ENCODE peak calls at places on chromosome X, in five cellular contexts. One of them, this sample, is unnamed. For H3K4me1, the result is how much of the 10 kb centered on the place peaks cover.

GRCh38 chrX:115183980-115184379 is 5.2 kb upstream of the RBMXL3 start:
- DNase-seq in neuronal stem cell: no peak
- DNase-seq in mesendoderm: no peak
- DNase-seq in fibroblast of lung: no peak
- DNase-seq in K562: no peak
- DNase-seq in this sample: no peak

GRCh38 chrX:22527302-22527701 is 254.6 kb downstream of the CBLL2 start:
- DNase-seq in neuronal stem cell: no peak
- DNase-seq in mesendoderm: no peak
- DNase-seq in fibroblast of lung: no peak
- DNase-seq in K562: no peak
- DNase-seq in this sample: no peak

GRCh38 chrX:84216406-84216805 is 28.4 kb upstream of the RPS6KA6 start:
- DNase-seq in neuronal stem cell: no peak
- DNase-seq in mesendoderm: no peak
- DNase-seq in fibroblast of lung: no peak
- DNase-seq in K562: no peak
- DNase-seq in this sample: no peak

GRCh38 chrX:111914398-111915092 is 38.6 kb downstream of the TRPC5OS start:
- DNase-seq in neuronal stem cell: no peak
- DNase-seq in mesendoderm: peak
- DNase-seq in fibroblast of lung: peak
- DNase-seq in K562: no peak
- DNase-seq in this sample: peak

GRCh38 chrX:134484039-134484438 is 24.1 kb downstream of the HPRT1 start:
- DNase-seq in neuronal stem cell: peak
- DNase-seq in mesendoderm: peak
- DNase-seq in fibroblast of lung: peak
- DNase-seq in K562: peak
- DNase-seq in this sample: no peak

GRCh38 chrX:40010550-40011364 is 87.0 kb downstream of the BCOR start:
- DNase-seq in neuronal stem cell: no peak
- DNase-seq in mesendoderm: peak
- DNase-seq in fibroblast of lung: no peak
- DNase-seq in K562: no peak
- DNase-seq in this sample: peak

GRCh38 chrX:41922125-41922521 is 1.2 kb downstream of the CASK start:
- DNase-seq in neuronal stem cell: no peak
- DNase-seq in mesendoderm: no peak
- DNase-seq in fibroblast of lung: peak
- DNase-seq in K562: no peak
- DNase-seq in this sample: no peak

GRCh38 chrX:17736478-17736855 is 826 bp upstream of the SCML1 start:
- DNase-seq in neuronal stem cell: no peak
- DNase-seq in mesendoderm: no peak
- DNase-seq in fibroblast of lung: no peak
- DNase-seq in K562: no peak
- DNase-seq in this sample: no peak

GRCh38 chrX:18490816-18491215 is 65.4 kb downstream of the CDKL5 start:
- DNase-seq in neuronal stem cell: no peak
- DNase-seq in mesendoderm: no peak
- DNase-seq in fibroblast of lung: no peak
- DNase-seq in K562: no peak
- DNase-seq in this sample: no peak

GRCh38 chrX:135431886-135432285 is 10.1 kb downstream of the SMIM10L2A start:
- DNase-seq in neuronal stem cell: no peak
- DNase-seq in mesendoderm: no peak
- DNase-seq in fibroblast of lung: no peak
- DNase-seq in K562: no peak
- DNase-seq in this sample: no peak

GRCh38 chrX:136608295-136608933 is 39.5 kb upstream of the CD40LG start:
- DNase-seq in neuronal stem cell: no peak
- DNase-seq in mesendoderm: peak
- DNase-seq in fibroblast of lung: peak
- DNase-seq in K562: no peak
- DNase-seq in this sample: peak

GRCh38 chrX:2627272-2627867 is 63.7 kb upstream of the CD99 start:
- DNase-seq in neuronal stem cell: no peak
- DNase-seq in mesendoderm: peak
- DNase-seq in fibroblast of lung: peak
- DNase-seq in K562: peak
- DNase-seq in this sample: peak

GRCh38 chrX:49041683-49042529 is 1.3 kb downstream of the TFE3 start:
- DNase-seq in neuronal stem cell: no peak
- DNase-seq in mesendoderm: peak
- DNase-seq in fibroblast of lung: peak
- DNase-seq in K562: no peak
- DNase-seq in this sample: peak

GRCh38 chrX:119762718-119763117 is 4.3 kb downstream of the SOWAHD start:
- DNase-seq in neuronal stem cell: no peak
- DNase-seq in mesendoderm: peak
- DNase-seq in fibroblast of lung: peak
- DNase-seq in K562: no peak
- DNase-seq in this sample: no peak

GRCh38 chrX:88202149-88202548 is 544.9 kb upstream of the CPXCR1 start:
- DNase-seq in neuronal stem cell: no peak
- DNase-seq in mesendoderm: peak
- DNase-seq in fibroblast of lung: no peak
- DNase-seq in K562: no peak
- DNase-seq in this sample: no peak

GRCh38 chrX:154779261-154779660 is 16.6 kb downstream of the DKC1 start:
- DNase-seq in neuronal stem cell: no peak
- DNase-seq in mesendoderm: no peak
- DNase-seq in fibroblast of lung: peak
- DNase-seq in K562: no peak
- DNase-seq in this sample: no peak

GRCh38 chrX:2427737-2428136 is 73.0 kb downstream of the DHRSX start:
- DNase-seq in neuronal stem cell: no peak
- DNase-seq in mesendoderm: no peak
- DNase-seq in fibroblast of lung: no peak
- DNase-seq in K562: no peak
- DNase-seq in this sample: no peak

GRCh38 chrX:153573999-153574398 is 24.9 kb downstream of the CCNQ start:
- DNase-seq in neuronal stem cell: no peak
- DNase-seq in mesendoderm: peak
- DNase-seq in fibroblast of lung: no peak
- DNase-seq in K562: peak
- DNase-seq in this sample: peak

GRCh38 chrX:81890476-81890875 is 688.6 kb downstream of the SH3BGRL start:
- DNase-seq in neuronal stem cell: no peak
- DNase-seq in mesendoderm: no peak
- DNase-seq in fibroblast of lung: no peak
- DNase-seq in K562: no peak
- DNase-seq in this sample: no peak
- H3K27ac ChIP-seq in neuronal stem cell: no peak
- H3K27ac ChIP-seq in mesendoderm: no peak
- H3K27ac ChIP-seq in fibroblast of lung: no peak
- H3K27ac ChIP-seq in K562: no peak
- H3K27ac ChIP-seq in this sample: no peak

GRCh38 chrX:70480660-70481018 is 36.0 kb downstream of the DLG3 start:
- DNase-seq in neuronal stem cell: no peak
- DNase-seq in mesendoderm: no peak
- DNase-seq in fibroblast of lung: peak
- DNase-seq in K562: no peak
- DNase-seq in this sample: no peak
- H3K4me1 ChIP-seq in neuronal stem cell: under half
- H3K4me1 ChIP-seq in mesendoderm: under half
- H3K4me1 ChIP-seq in fibroblast of lung: under half
- H3K4me1 ChIP-seq in K562: under half
- H3K4me1 ChIP-seq in this sample: under half

GRCh38 chrX:110003167-110004156 is 548 bp downstream of the TMEM164 start:
- DNase-seq in neuronal stem cell: no peak
- DNase-seq in mesendoderm: peak
- DNase-seq in fibroblast of lung: peak
- DNase-seq in K562: peak
- DNase-seq in this sample: peak

GRCh38 chrX:110000000-110000399 is 2.9 kb upstream of the TMEM164 start:
- DNase-seq in neuronal stem cell: no peak
- DNase-seq in mesendoderm: no peak
- DNase-seq in fibroblast of lung: no peak
- DNase-seq in K562: no peak
- DNase-seq in this sample: no peak

GRCh38 chrX:110000854-110001701 is 1.8 kb upstream of the TMEM164 start:
- DNase-seq in neuronal stem cell: no peak
- DNase-seq in mesendoderm: peak
- DNase-seq in fibroblast of lung: no peak
- DNase-seq in K562: peak
- DNase-seq in this sample: no peak

GRCh38 chrX:110002300-110003166 is at the start of gene TMEM164:
- DNase-seq in neuronal stem cell: peak
- DNase-seq in mesendoderm: peak
- DNase-seq in fibroblast of lung: peak
- DNase-seq in K562: peak
- DNase-seq in this sample: peak

DNA sequence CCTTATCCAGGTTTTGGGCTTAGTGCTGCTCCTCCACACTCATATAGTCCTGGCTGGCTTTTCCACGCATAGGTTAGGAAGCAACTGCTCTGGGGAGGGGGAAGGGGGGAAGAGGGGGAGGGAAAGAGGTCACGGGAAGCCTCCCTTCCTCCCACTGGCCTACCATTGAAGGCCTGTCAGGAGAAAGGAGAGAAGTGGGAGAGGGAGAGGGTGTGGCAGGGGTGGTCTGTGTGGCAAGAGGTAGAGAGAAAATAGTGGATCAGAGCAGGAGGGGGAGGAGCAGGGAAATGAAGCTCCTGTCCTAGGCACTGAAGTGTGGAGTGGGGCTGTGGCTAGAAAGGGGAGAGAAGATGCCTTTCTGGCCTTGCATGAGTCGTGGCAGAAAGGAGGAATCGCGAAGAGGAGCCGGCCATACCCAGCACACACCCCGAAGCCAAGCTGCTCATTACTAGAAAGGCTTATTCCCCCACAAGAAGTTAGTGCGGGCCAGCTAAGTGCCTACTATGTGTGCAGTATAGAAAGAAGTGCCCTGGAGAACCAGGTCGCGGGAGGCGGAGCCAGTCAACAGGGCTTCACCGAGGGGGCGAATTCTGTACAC is 1.1 kb upstream of the TMEM164 start:
- DNase-seq in neuronal stem cell: no peak
- DNase-seq in mesendoderm: no peak
- DNase-seq in fibroblast of lung: no peak
- DNase-seq in K562: peak
- DNase-seq in this sample: no peak
- H3K9ac ChIP-seq in neuronal stem cell: no peak
- H3K9ac ChIP-seq in mesendoderm: peak
- H3K9ac ChIP-seq in fibroblast of lung: no peak
- H3K9ac ChIP-seq in K562: peak
- H3K9ac ChIP-seq in this sample: no peak

DNA sequence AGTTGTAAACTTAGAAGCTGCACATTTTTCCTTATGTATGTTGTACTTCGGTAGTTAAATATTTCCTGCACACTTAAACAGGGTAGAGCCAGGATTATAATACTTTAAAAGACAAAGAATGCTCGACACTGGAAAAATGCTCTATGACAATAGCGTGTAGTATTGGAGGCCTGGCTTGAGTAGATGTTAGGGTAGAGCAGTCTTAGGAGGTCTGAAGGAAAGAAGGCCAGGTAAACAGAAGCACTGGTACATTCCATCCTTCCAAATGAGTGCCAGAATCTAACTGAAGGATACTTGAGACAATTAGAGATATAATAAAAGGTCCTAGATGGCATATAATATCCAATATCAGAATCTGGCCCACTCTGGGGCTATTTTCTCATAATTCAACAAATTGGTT is 42.3 kb downstream of the ATXN3L start:
- DNase-seq in neuronal stem cell: no peak
- DNase-seq in mesendoderm: no peak
- DNase-seq in fibroblast of lung: no peak
- DNase-seq in K562: no peak
- DNase-seq in this sample: no peak
- H3K27ac ChIP-seq in neuronal stem cell: no peak
- H3K27ac ChIP-seq in mesendoderm: no peak
- H3K27ac ChIP-seq in fibroblast of lung: no peak
- H3K27ac ChIP-seq in K562: no peak
- H3K27ac ChIP-seq in this sample: no peak

DNA sequence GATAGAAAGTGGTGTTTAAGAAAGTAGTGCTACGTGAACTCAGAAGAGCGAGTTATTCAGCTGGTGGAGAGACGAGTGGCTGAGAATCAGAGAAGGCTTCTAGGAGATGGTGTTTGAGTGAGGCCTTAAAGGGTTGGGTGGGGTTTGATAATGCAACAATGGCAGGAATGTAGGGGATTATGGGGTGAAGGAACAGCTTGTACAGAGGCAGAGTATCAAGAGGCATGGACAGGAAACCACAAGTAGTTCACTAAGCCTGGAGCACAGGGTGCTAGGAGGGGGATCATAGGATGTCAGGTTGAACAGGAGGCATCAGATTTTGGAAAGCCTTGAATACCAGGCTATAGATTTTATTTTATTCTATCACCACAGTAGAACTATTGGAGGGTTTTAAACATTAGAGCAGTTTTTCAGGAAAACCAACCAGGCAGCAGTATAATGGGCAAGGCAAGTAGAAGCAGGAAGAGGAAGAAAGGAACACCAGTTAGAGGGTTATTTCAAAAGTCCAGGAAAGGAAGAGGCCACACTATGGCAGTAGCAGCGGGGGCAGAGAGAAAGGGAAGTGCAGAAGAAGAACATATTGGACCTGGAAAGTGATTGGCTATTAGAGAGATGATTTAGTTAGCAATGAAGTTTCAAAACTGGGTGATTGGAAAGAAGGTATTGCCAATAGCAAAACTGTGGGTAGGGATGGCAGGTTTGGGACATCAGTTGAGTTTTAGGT is 99.2 kb downstream of the DOCK11 start:
- DNase-seq in neuronal stem cell: no peak
- DNase-seq in mesendoderm: no peak
- DNase-seq in fibroblast of lung: no peak
- DNase-seq in K562: no peak
- DNase-seq in this sample: no peak
- H3K4me1 ChIP-seq in neuronal stem cell: under half
- H3K4me1 ChIP-seq in mesendoderm: under half
- H3K4me1 ChIP-seq in fibroblast of lung: under half
- H3K4me1 ChIP-seq in K562: under half
- H3K4me1 ChIP-seq in this sample: under half

GRCh38 chrX:101217689-101218088 is 1.9 kb upstream of the DRP2 start:
- DNase-seq in neuronal stem cell: no peak
- DNase-seq in mesendoderm: no peak
- DNase-seq in fibroblast of lung: no peak
- DNase-seq in K562: no peak
- DNase-seq in this sample: no peak

GRCh38 chrX:101223226-101223625 is 3.6 kb downstream of the DRP2 start:
- DNase-seq in neuronal stem cell: no peak
- DNase-seq in mesendoderm: no peak
- DNase-seq in fibroblast of lung: no peak
- DNase-seq in K562: no peak
- DNase-seq in this sample: no peak

GRCh38 chrX:101220881-101221280 is 1.3 kb downstream of the DRP2 start:
- DNase-seq in neuronal stem cell: no peak
- DNase-seq in mesendoderm: no peak
- DNase-seq in fibroblast of lung: no peak
- DNase-seq in K562: no peak
- DNase-seq in this sample: no peak

GRCh38 chrX:101219840-101220191 is 230 bp downstream of the DRP2 start:
- DNase-seq in neuronal stem cell: no peak
- DNase-seq in mesendoderm: peak
- DNase-seq in fibroblast of lung: peak
- DNase-seq in K562: no peak
- DNase-seq in this sample: no peak

GRCh38 chrX:101219116-101219839 is at the start of gene DRP2:
- DNase-seq in neuronal stem cell: no peak
- DNase-seq in mesendoderm: no peak
- DNase-seq in fibroblast of lung: peak
- DNase-seq in K562: no peak
- DNase-seq in this sample: no peak
- H3K9ac ChIP-seq in neuronal stem cell: no peak
- H3K9ac ChIP-seq in mesendoderm: no peak
- H3K9ac ChIP-seq in fibroblast of lung: no peak
- H3K9ac ChIP-seq in K562: no peak
- H3K9ac ChIP-seq in this sample: no peak

GRCh38 chrX:107827137-107827831 is 1.6 kb downstream of the MID2 start:
- DNase-seq in neuronal stem cell: no peak
- DNase-seq in mesendoderm: no peak
- DNase-seq in fibroblast of lung: no peak
- DNase-seq in K562: no peak
- DNase-seq in this sample: no peak
- H3K27ac ChIP-seq in neuronal stem cell: no peak
- H3K27ac ChIP-seq in mesendoderm: no peak
- H3K27ac ChIP-seq in fibroblast of lung: peak
- H3K27ac ChIP-seq in K562: no peak
- H3K27ac ChIP-seq in this sample: no peak